ENCODE peak calls at places on chromosome 10, in four cellular contexts. P is H1, B is mesendoderm, Z is IMR-90. G is an unnamed sample.

GRCh38 chr10:15485684-15486316 is 114.7 kb upstream of the FAM171A1 start:
- DNase-seq in P (no peak), B (no peak), Z (no peak), G (no peak)

GRCh38 chr10:49758249-49758930 is 3.7 kb downstream of the OGDHL start:
- DNase-seq in P (no peak), B (no peak), Z (no peak), G (peak; percentile 20)

GRCh38 chr10:118439824-118440223 is 97.7 kb upstream of the FAM204A start:
- DNase-seq in P (no peak), B (no peak), Z (no peak), G (no peak)

GRCh38 chr10:85430991-85431390 is 935.6 kb downstream of the GRID1 start:
- DNase-seq in P (no peak), B (no peak), Z (no peak), G (no peak)

GRCh38 chr10:117360994-117361667 is 14.1 kb downstream of the PDZD8 start:
- DNase-seq in P (no peak), B (no peak), Z (peak; percentile 30), G (no peak)

GRCh38 chr10:59995862-59996261 is 89.5 kb upstream of the CCDC6 start:
- DNase-seq in P (no peak), B (no peak), Z (no peak), G (no peak)

GRCh38 chr10:103504181-103504783 is 10.8 kb downstream of the NEURL1 start:
- DNase-seq in P (no peak), B (peak; percentile 60), Z (peak; percentile 94), G (no peak)

GRCh38 chr10:43692051-43692825 is 43.6 kb upstream of the ZNF32 start:
- DNase-seq in P (no peak), B (no peak), Z (peak; percentile 28), G (no peak)

GRCh38 chr10:5089869-5090268 is 4.3 kb upstream of the AKR1C3 start:
- DNase-seq in P (no peak), B (peak; percentile 80), Z (peak; percentile 28), G (peak; percentile 36)

GRCh38 chr10:35470535-35470934 is 134.2 kb downstream of the CCNY start:
- DNase-seq in P (no peak), B (peak; percentile 89), Z (no peak), G (no peak)

GRCh38 chr10:129849452-129849750 is 114.7 kb downstream of the EBF3 start:
- DNase-seq in P (no peak), B (no peak), Z (no peak), G (peak; percentile 10)
- H4K5ac ChIP-seq in P (no peak overlapping the region), B (no peak overlapping the region), Z (no peak overlapping the region), G (no peak overlapping the region)

GRCh38 chr10:87751274-87751673 is 66.8 kb downstream of the ATAD1 start:
- DNase-seq in P (no peak), B (no peak), Z (no peak), G (no peak)
- H4K5ac ChIP-seq in P (no peak overlapping the region), B (no peak overlapping the region), Z (no peak overlapping the region), G (no peak overlapping the region)

DNA sequence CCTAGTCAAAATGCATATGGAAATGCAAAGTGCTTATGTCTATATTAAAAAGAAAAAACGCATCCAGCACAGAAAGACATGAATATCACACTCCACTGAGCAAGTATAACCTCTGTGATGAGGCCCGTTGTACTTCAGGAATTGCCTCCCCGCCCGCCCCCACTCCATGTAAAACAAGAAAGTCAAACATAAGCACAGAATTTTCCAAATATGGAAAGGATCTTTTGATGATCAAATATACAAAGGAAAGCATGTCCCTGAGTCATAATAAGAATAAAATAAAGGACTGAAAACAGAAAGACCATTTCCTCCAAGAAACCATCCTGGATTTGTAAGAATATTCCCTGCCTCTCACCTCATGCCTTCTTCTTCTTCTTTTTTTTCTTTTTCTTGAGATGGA is 229.1 kb downstream of the BAMBI start:
- DNase-seq in P (no peak), B (no peak), Z (peak; percentile 79), G (no peak)
- H4K5ac ChIP-seq in P (no peak overlapping the region), B (no peak overlapping the region), Z (peak overlapping the region; percentile 90), G (no peak overlapping the region)

GRCh38 chr10:30415613-30416012 is 18.4 kb upstream of the MAP3K8 start:
- DNase-seq in P (no peak), B (no peak), Z (no peak), G (no peak)

GRCh38 chr10:30411263-30411662 is 22.7 kb upstream of the MAP3K8 start:
- DNase-seq in P (no peak), B (no peak), Z (no peak), G (no peak)

GRCh38 chr10:30417301-30417700 is 16.7 kb upstream of the MAP3K8 start:
- DNase-seq in P (no peak), B (no peak), Z (no peak), G (no peak)

GRCh38 chr10:30413996-30414576 is 19.9 kb upstream of the MAP3K8 start:
- DNase-seq in P (no peak), B (peak; percentile 61), Z (peak; percentile 71), G (no peak)
- H4K5ac ChIP-seq in P (no peak overlapping the region), B (no peak overlapping the region), Z (no peak overlapping the region), G (no peak overlapping the region)

GRCh38 chr10:110005716-110006115 is 2.1 kb upstream of the ADD3 start:
- DNase-seq in P (no peak), B (peak; percentile 66), Z (peak; percentile 88), G (peak; percentile 45)
- H4K5ac ChIP-seq in P (no peak overlapping the region), B (no peak overlapping the region), Z (peak overlapping the region; percentile 68), G (no peak overlapping the region)

DNA sequence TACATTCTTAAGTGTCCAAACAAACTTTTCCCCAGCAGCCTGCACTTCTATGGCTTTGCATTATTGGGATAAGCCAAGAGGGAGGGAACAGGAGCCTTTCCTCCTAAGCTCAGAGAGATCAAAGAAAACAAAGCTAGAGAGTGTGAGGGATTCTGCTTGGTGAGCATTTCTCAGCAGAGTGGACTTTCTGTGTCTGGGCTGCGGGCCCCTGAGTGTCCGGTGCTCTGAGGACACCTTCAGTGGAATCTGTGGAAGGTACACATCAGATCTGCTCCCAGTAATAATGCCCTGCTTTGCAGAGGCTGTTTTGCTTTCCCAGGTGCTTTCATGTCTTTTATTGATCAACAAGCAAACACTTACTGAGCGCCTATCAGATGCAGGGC is 50.2 kb downstream of the KCNMA1 start:
- DNase-seq in P (no peak), B (no peak), Z (no peak), G (no peak)
- H4K5ac ChIP-seq in P (no peak overlapping the region), B (no peak overlapping the region), Z (peak overlapping the region; percentile 26), G (no peak overlapping the region)

G was measured in H9.